ENCODE peak calls at places on chromosome 1, in five cellular contexts. L, A, S, B and E are unnamed samples.

GRCh38 chr1:234746798-234747196 is 136.8 kb upstream of the IRF2BP2 start:
- DNase-seq in S (no peak), A (no peak), L (no peak), B (no peak), E (no peak)

GRCh38 chr1:35243681-35244080 is 24.8 kb upstream of the ZMYM4 start:
- DNase-seq in B (no peak), L (no peak), S (no peak), A (peak; percentile 54), E (no peak)

GRCh38 chr1:244271909-244272308 is 179.8 kb downstream of the ADSS2 start:
- DNase-seq in A (no peak), S (no peak), L (no peak), B (no peak), E (no peak)

GRCh38 chr1:3892748-3893147 is 7.3 kb downstream of the C1orf174 start:
- DNase-seq in B (no peak), L (no peak), S (peak; percentile 82), A (peak; percentile 42), E (no peak)

GRCh38 chr1:174324939-174325338 is 122.8 kb upstream of the GPR52 start:
- DNase-seq in A (no peak), L (no peak), B (no peak), S (no peak), E (no peak)

GRCh38 chr1:74222701-74223100 is 12.5 kb upstream of the TNNI3K start:
- DNase-seq in B (no peak), S (no peak), L (no peak), A (no peak), E (no peak)

GRCh38 chr1:29969576-29969975 is 733.3 kb downstream of the PTPRU start:
- DNase-seq in S (no peak), L (no peak), A (no peak), B (no peak), E (no peak)

GRCh38 chr1:178086294-178087255 is 7.3 kb upstream of the RASAL2 start:
- DNase-seq in A (no peak), S (no peak), L (peak; percentile 43), B (no peak), E (no peak)

GRCh38 chr1:197837911-197838310 is 62.6 kb upstream of the DENND1B start:
- DNase-seq in L (no peak), B (no peak), S (no peak), A (no peak), E (no peak)

GRCh38 chr1:184387069-184387870 is 441 bp downstream of the C1orf21 start:
- DNase-seq in A (peak; percentile 68), S (peak; percentile 75), B (no peak), L (no peak), E (peak; percentile 66)

GRCh38 chr1:32612189-32612881 is 38.0 kb downstream of the ZBTB8OS start:
- DNase-seq in S (peak; percentile 95), B (peak; percentile 57), L (peak; percentile 58), A (peak; percentile 93), E (peak; percentile 83)

GRCh38 chr1:205748398-205749093 is 1.4 kb downstream of the NUCKS1 start:
- DNase-seq in A (no peak), S (no peak), B (peak; percentile 76), L (peak; percentile 62), E (no peak)

GRCh38 chr1:58158465-58159423 is 387.8 kb downstream of the OMA1 start:
- DNase-seq in A (no peak), B (no peak), L (no peak), S (no peak), E (no peak)
- H3K27ac ChIP-seq in A (no peak overlapping the region), B (no peak overlapping the region), L (no peak overlapping the region), S (no peak overlapping the region), E (no peak overlapping the region)

GRCh38 chr1:27031235-27032118 is 18.8 kb upstream of the TENT5B start:
- DNase-seq in A (peak; percentile 93), B (no peak), L (peak; percentile 70), S (peak; percentile 82), E (peak; percentile 81)

GRCh38 chr1:27032119-27032461 is 19.4 kb upstream of the TENT5B start:
- DNase-seq in S (no peak), L (no peak), A (no peak), B (no peak), E (no peak)

GRCh38 chr1:27027575-27028250 is 15.1 kb upstream of the TENT5B start:
- DNase-seq in A (no peak), S (peak; percentile 13), B (peak; percentile 85), L (no peak), E (no peak)

GRCh38 chr1:27026621-27027574 is 14.2 kb upstream of the TENT5B start:
- DNase-seq in B (peak; percentile 94), L (peak; percentile 76), S (peak; percentile 53), A (peak; percentile 92), E (no peak)

DNA sequence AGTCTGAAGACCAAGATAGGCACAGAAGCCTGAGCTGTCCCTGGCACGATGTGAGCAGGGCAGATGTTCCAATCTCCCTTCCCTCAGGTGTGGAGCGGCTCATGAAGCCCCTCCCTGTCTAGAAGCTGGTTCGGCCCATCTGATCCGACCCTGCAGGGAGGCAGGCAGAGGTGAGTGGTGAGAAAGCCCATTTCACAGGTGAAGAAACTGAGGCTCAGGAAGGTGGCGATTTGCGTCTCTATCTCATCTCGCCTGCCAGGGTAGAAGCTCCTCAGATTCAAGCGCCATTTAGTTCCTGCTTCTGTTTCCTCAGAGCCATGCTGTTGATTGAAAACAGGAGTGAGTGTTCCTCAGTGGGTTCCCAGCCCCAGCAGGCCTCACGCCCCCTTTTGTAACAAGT is 16.9 kb upstream of the TENT5B start:
- DNase-seq in L (no peak), S (peak; percentile 22), A (no peak), B (no peak), E (no peak)
- H3K4me3 ChIP-seq in L (no peak overlapping the region), S (no peak overlapping the region), A (no peak overlapping the region), B (no peak overlapping the region), E (no peak overlapping the region)

DNA sequence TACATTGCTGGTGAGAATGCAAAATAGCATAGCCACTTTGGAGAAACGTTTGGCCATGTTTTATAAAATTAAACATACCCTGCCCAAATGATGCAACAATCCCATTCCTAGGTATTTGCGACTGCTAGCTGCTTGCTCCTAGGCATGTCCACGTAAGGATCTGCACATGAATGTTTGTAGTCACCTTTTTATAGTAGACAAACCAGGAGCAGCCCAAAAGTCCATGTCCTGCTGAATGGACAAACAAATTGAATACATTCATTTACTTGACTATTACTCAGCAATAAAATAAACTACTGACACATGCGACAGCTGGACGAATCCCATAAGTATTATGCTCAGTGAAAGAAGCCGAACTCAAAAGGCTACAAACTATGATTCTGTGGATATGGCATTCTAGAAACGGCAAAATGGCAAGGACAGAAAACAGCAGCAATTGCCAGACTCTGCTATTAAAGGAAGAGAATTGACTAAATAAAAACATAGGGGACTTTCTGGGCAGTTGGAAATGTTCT is 161.9 kb upstream of the GALNT2 start:
- DNase-seq in A (no peak), S (no peak), B (no peak), L (no peak), E (no peak)
- H3K4me1 ChIP-seq in A (no peaks in the 10 kb centered on the region), S (no peaks in the 10 kb centered on the region), B (no peaks in the 10 kb centered on the region), L (no peaks in the 10 kb centered on the region), E (no peaks in the 10 kb centered on the region)

GRCh38 chr1:111602974-111603373 is 16.6 kb upstream of the RAP1A start:
- DNase-seq in S (no peak), L (no peak), B (no peak), A (no peak), E (no peak)
- H3K27ac ChIP-seq in S (no peak overlapping the region), L (no peak overlapping the region), B (no peak overlapping the region), A (no peak overlapping the region), E (no peak overlapping the region)